ENCODE peak calls at places on chromosomes 16 and 17, in four cellular contexts. Y is A549, R is HepG2, D is K562. B is an unnamed sample.

GRCh38 chr17:77068915-77069314 is 71.9 kb upstream of the SEC14L1 start:
- DNase-seq in Y (no peak), R (no peak), D (no peak), B (no peak)

GRCh38 chr16:58099956-58100300 is 29.3 kb downstream of the CFAP20 start:
- DNase-seq in Y (no peak), R (no peak), D (no peak), B (no peak)

GRCh38 chr16:72129976-72130656 is 36.5 kb downstream of the DHX38 start:
- DNase-seq in Y (no peak), R (no peak), D (no peak), B (no peak)

GRCh38 chr16:75647138-75647491 is 350 bp downstream of the KARS1 start:
- DNase-seq in Y (no peak), R (no peak), D (no peak), B (no peak)

GRCh38 chr17:17837966-17838962 is 1.5 kb upstream of the SREBF1 start:
- DNase-seq in Y (peak), R (peak), D (peak), B (peak)

GRCh38 chr16:66660422-66661209 is 35.9 kb downstream of the CMTM4 start:
- DNase-seq in Y (peak), R (peak), D (peak), B (peak)

GRCh38 chr17:34635876-34636275 is 56.5 kb downstream of the TMEM132E start:
- DNase-seq in Y (no peak), R (no peak), D (no peak), B (no peak)

GRCh38 chr16:1283996-1284592 is 25.3 kb upstream of the UBE2I start:
- DNase-seq in Y (no peak), R (no peak), D (no peak), B (no peak)

GRCh38 chr16:89101303-89102034 is 7.8 kb downstream of the ACSF3 start:
- DNase-seq in Y (no peak), R (no peak), D (no peak), B (no peak)

GRCh38 chr17:68600881-68601564 is at the start of gene FAM20A:
- DNase-seq in Y (peak), R (no peak), D (no peak), B (no peak)

GRCh38 chr16:48311242-48311641 is 63.9 kb upstream of the ABCC11 start:
- DNase-seq in Y (no peak), R (no peak), D (no peak), B (no peak)

GRCh38 chr17:38728290-38728831 is 1.8 kb upstream of the CISD3 start:
- DNase-seq in Y (no peak), R (no peak), D (peak), B (no peak)

GRCh38 chr17:49567104-49567521 is 8.6 kb upstream of the NXPH3 start:
- DNase-seq in Y (no peak), R (no peak), D (no peak), B (no peak)

GRCh38 chr17:8857919-8858318 is 9.6 kb downstream of the PIK3R6 start:
- DNase-seq in Y (no peak), R (no peak), D (no peak), B (peak)

GRCh38 chr17:17790673-17791464 is 45.9 kb downstream of the SREBF1 start:
- DNase-seq in Y (no peak), R (no peak), D (no peak), B (no peak)

GRCh38 chr17:58337600-58338453 is 9.2 kb upstream of the TSPOAP1 start:
- DNase-seq in Y (no peak), R (peak), D (peak), B (peak)

GRCh38 chr17:81509048-81509686 is 3.4 kb downstream of the ACTG1 start:
- DNase-seq in Y (no peak), R (peak), D (no peak), B (no peak)

GRCh38 chr17:33387406-33387805 is 94.3 kb upstream of the ASIC2 start:
- DNase-seq in Y (no peak), R (no peak), D (no peak), B (no peak)

GRCh38 chr17:80026359-80027042 is 9.2 kb downstream of the TBC1D16 start:
- DNase-seq in Y (no peak), R (no peak), D (no peak), B (no peak)

GRCh38 chr16:83940630-83941378 is 12.2 kb upstream of the OSGIN1 start:
- DNase-seq in Y (no peak), R (no peak), D (no peak), B (no peak)

GRCh38 chr16:48538746-48539484 is 71.1 kb downstream of the N4BP1 start:
- DNase-seq in Y (no peak), R (peak), D (peak), B (no peak)

GRCh38 chr17:56909742-56910508 is 3.9 kb downstream of the TRIM25 start:
- DNase-seq in Y (no peak), R (peak), D (peak), B (no peak)

GRCh38 chr17:75889454-75889853 is 7.3 kb downstream of the TRIM65 start:
- DNase-seq in Y (no peak), R (no peak), D (no peak), B (no peak)

GRCh38 chr17:14197582-14197981 is 39.1 kb downstream of the CDRT15 start:
- DNase-seq in Y (no peak), R (no peak), D (no peak), B (no peak)

DNA sequence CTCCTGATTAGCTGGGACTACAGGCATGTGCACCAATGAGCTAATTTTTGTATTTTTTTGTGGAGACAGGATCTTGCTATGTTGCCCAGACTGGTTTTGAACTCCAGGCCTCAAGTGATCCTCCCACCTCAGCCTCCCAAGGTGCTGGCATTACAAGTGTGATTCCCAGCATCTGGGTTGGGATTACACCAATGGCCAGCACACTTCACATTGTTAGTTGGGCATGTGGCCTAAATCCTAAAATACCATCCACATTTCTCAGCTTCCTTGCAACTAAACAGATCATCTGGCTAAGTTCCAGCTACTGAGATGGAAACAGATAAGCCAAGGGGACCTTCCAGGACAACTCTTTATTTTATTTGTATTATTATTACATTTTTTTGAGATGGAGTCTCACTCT is 9.9 kb downstream of the RABEP2 start:
- DNase-seq in Y (no peak), R (no peak), D (no peak), B (peak)
- TF ChIP-seq MAZ in Y (no peak), R (no peak), D (no peak), B (no peak)

GRCh38 chr17:3892095-3892998 is 506 bp downstream of the CAMKK1 start:
- DNase-seq in Y (peak), R (peak), D (peak), B (peak)
- TF ChIP-seq MAZ in Y (no peak), R (no peak), D (peak), B (peak)

GRCh38 chr17:7651097-7651958 is 602 bp downstream of the ATP1B2 start:
- DNase-seq in Y (no peak), R (no peak), D (peak), B (no peak)

GRCh38 chr17:7652659-7653343 is 2.1 kb downstream of the ATP1B2 start:
- DNase-seq in Y (no peak), R (no peak), D (no peak), B (no peak)

GRCh38 chr17:7654832-7655540 is 4.3 kb downstream of the ATP1B2 start:
- DNase-seq in Y (no peak), R (no peak), D (no peak), B (peak)

GRCh38 chr17:7650509-7651096 is at the start of gene ATP1B2:
- DNase-seq in Y (peak), R (peak), D (peak), B (no peak)

GRCh38 chr17:7651959-7652658 is 1.4 kb downstream of the ATP1B2 start:
- DNase-seq in Y (no peak), R (no peak), D (no peak), B (no peak)
- TF ChIP-seq MAZ in Y (no peak), R (no peak), D (no peak), B (no peak)

GRCh38 chr17:47983492-47984223 is 12.7 kb downstream of the CDK5RAP3 start:
- DNase-seq in Y (no peak), R (no peak), D (no peak), B (peak)
- TF ChIP-seq MAZ in Y (no peak), R (no peak), D (no peak), B (no peak)

GRCh38 chr16:70377782-70378181 is 31.1 kb downstream of the DDX19A start:
- DNase-seq in Y (no peak), R (no peak), D (no peak), B (no peak)
- TF ChIP-seq MAZ in Y (no peak), R (no peak), D (no peak), B (no peak)

DNA sequence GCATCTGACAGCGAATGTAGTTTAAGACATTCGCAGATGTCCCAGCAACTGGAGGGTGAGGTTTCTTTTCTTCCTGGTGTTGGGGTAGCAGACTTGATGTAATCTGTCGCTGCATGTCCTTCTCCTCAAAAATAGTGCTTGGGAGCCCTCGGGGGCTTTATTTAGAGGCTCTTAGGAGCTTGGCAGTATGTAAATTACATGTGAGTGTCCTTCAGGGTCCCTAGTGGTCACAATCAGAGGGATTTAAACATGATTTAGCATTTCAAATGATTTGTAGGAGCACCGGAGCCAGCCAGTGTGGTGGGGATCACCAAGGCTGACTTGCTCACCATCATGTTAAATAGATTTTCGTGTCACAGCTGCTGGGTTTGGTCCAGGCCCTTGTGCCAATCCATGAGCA is 8.8 kb upstream of the SALL1 start:
- DNase-seq in Y (no peak), R (no peak), D (no peak), B (no peak)
- TF ChIP-seq MAZ in Y (no peak), R (no peak), D (no peak), B (no peak)